ENCODE peak calls at places on chromosomes 13 and 19, in six cellular contexts. A, T, Y, X, U and E are unnamed samples.

GRCh38 chr13:111909501-111909900 is 157.4 kb upstream of the SOX1 start:
- DNase-seq in X (no peak), A (no peak), Y (no peak), T (no peak), U (no peak), E (no peak)

GRCh38 chr13:66312312-66313087 is 917.6 kb downstream of the PCDH9 start:
- DNase-seq in X (no peak), A (no peak), U (no peak), T (no peak), Y (no peak), E (peak; percentile 8)

GRCh38 chr19:35792888-35793287 is 17.5 kb downstream of the ARHGAP33 start:
- DNase-seq in U (no peak), X (no peak), Y (no peak), A (no peak), T (no peak), E (no peak)

GRCh38 chr13:46749951-46750350 is 47.0 kb downstream of the ESD start:
- DNase-seq in T (no peak), U (no peak), X (no peak), A (no peak), Y (no peak), E (no peak)

GRCh38 chr13:50911051-50911690 is 1.6 kb downstream of the RNASEH2B start:
- DNase-seq in X (no peak), Y (no peak), T (no peak), U (no peak), A (no peak), E (peak; percentile 11)

GRCh38 chr19:46748325-46749109 is 2.3 kb upstream of the STRN4 start:
- DNase-seq in U (peak; percentile 83), A (no peak), Y (no peak), X (no peak), T (peak; percentile 78), E (peak; percentile 61)

GRCh38 chr13:112931028-112931934 is 37.7 kb upstream of the MCF2L start:
- DNase-seq in X (no peak), Y (no peak), T (no peak), U (no peak), A (no peak), E (peak; percentile 80)

GRCh38 chr19:1566392-1567115 is 1.6 kb downstream of the MEX3D start:
- DNase-seq in X (peak; percentile 88), U (no peak), Y (no peak), A (peak; percentile 23), T (no peak), E (peak; percentile 56)

GRCh38 chr13:110714798-110715394 is 1.4 kb downstream of the ING1 start:
- DNase-seq in U (peak; percentile 57), A (no peak), Y (no peak), X (peak; percentile 58), T (peak; percentile 48), E (peak; percentile 61)

GRCh38 chr19:19170053-19170945 is at the start of gene MEF2B:
- DNase-seq in Y (peak; percentile 94), X (peak; percentile 9), T (peak; percentile 66), U (peak; percentile 86), A (no peak), E (peak; percentile 88)

GRCh38 chr13:24159362-24159761 is 1.2 kb upstream of the SPATA13 start:
- DNase-seq in A (no peak), T (no peak), Y (no peak), X (no peak), U (no peak), E (no peak)

GRCh38 chr13:113224486-113224885 is 15.1 kb downstream of the CUL4A start:
- DNase-seq in U (no peak), X (no peak), Y (no peak), T (no peak), A (no peak), E (no peak)

GRCh38 chr13:98565726-98566577 is 11.0 kb downstream of the STK24 start:
- DNase-seq in T (no peak), A (no peak), X (no peak), Y (no peak), U (no peak), E (no peak)

GRCh38 chr19:40141546-40141945 is 49.7 kb upstream of the MAP3K10 start:
- DNase-seq in U (no peak), A (no peak), X (no peak), Y (no peak), T (no peak), E (no peak)

GRCh38 chr13:37192986-37193385 is 87.5 kb upstream of the CSNK1A1L start:
- DNase-seq in Y (no peak), T (no peak), U (no peak), A (no peak), X (no peak), E (no peak)